ENCODE peak calls at places on chromosomes 3 and 15, in four cellular contexts. R, C, L and M are unnamed samples. For H3K4me1 and H3K27me3, the result is how much of the 10 kb centered on the place peaks cover.

GRCh38 chr3:37542286-37542685 is 319.4 kb upstream of the CTDSPL start:
- DNase-seq in R (no peak), C (no peak), L (no peak), M (no peak)

GRCh38 chr3:46508850-46509591 is 11.2 kb downstream of the RTP3 start:
- DNase-seq in R (no peak), L (no peak), C (no peak), M (no peak)

GRCh38 chr3:185935465-185936263 is 2.1 kb downstream of the TRA2B start:
- DNase-seq in C (no peak), L (no peak), R (no peak), M (no peak)

GRCh38 chr15:71218272-71218805 is 103.1 kb downstream of the THSD4 start:
- DNase-seq in R (no peak), C (peak), L (no peak), M (no peak)

GRCh38 chr3:22450785-22451400 is 699.9 kb upstream of the ZNF385D start:
- DNase-seq in R (no peak), L (no peak), C (peak), M (no peak)

GRCh38 chr3:41169038-41169437 is 30.3 kb upstream of the CTNNB1 start:
- DNase-seq in L (no peak), C (no peak), R (no peak), M (no peak)

GRCh38 chr3:185813691-185814215 is 11.1 kb downstream of the IGF2BP2 start:
- DNase-seq in C (peak), L (no peak), R (no peak), M (no peak)

GRCh38 chr3:112413074-112413473 is 80.1 kb downstream of the CD200 start:
- DNase-seq in L (no peak), C (no peak), R (no peak), M (no peak)

GRCh38 chr15:56892651-56893348 is 25.6 kb upstream of the TCF12 start:
- DNase-seq in C (no peak), R (no peak), L (no peak), M (no peak)

GRCh38 chr3:42144209-42144608 is 53.1 kb downstream of the TRAK1 start:
- DNase-seq in L (no peak), C (no peak), R (no peak), M (no peak)

GRCh38 chr15:101060576-101061551 is 141.7 kb downstream of the LRRK1 start:
- DNase-seq in R (peak), C (no peak), L (no peak), M (no peak)

GRCh38 chr3:139477710-139478640 is 1.7 kb upstream of the RBP2 start:
- DNase-seq in C (no peak), L (no peak), R (no peak), M (no peak)

DNA sequence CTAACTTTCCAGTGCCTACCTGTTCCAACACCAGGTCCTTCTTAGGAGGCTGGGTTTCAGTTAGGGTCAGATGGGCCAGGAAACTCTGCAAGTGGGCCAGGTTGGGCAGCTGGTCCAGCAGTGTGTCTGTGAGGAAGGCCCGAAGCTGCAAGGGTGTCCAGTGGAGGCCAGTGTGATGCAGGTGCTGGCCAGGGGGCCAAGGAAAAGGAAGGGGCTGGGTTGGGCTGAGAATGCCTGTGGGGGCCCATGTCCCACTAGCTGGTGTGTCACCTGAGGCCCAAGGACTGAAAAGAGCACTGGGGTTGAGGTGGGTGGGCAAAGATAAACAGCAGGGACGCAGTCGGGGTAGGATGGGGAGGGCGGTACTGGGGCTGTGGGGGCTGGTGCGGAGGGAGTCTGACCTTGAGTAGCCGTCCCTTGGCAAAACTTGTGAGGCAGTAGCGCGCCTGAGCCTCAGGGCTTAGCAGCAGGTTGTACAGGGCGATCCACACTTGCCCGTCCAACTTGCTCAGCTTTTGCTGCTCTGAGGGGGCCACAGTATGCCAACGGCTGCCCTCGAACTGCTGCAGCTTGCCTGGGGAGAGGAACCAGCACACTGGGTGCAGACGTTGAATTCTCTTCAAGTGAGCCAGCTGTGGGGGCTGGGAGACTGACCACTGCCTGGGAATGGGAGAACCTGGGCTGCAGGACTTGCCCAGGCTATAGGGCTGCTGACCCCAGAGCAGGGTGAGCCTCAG is 1.5 kb upstream of the RASSF1 start:
- DNase-seq in L (no peak), R (no peak), C (no peak), M (no peak)
- H3K4me1 ChIP-seq in L (under half), R (half or more), C (under half), M (under half)

GRCh38 chr3:170589113-170589512 is 3.2 kb upstream of the SLC7A14 start:
- DNase-seq in R (no peak), L (no peak), C (no peak), M (no peak)
- H3K27me3 ChIP-seq in R (under half), L (half or more), C (under half), M (under half)

GRCh38 chr3:136752046-136752326 is 192 bp downstream of the STAG1 start:
- DNase-seq in R (no peak), C (no peak), L (no peak), M (no peak)

GRCh38 chr3:136750209-136750921 is 1.8 kb downstream of the STAG1 start:
- DNase-seq in L (no peak), C (peak), R (no peak), M (no peak)

GRCh38 chr3:136751259-136752045 is 726 bp downstream of the STAG1 start:
- DNase-seq in L (peak), C (peak), R (peak), M (peak)

GRCh38 chr3:136752327-136753111 is at the start of gene STAG1:
- DNase-seq in C (peak), L (peak), R (peak), M (peak)

GRCh38 chr3:136750922-136751258 is 1.3 kb downstream of the STAG1 start:
- DNase-seq in R (no peak), L (no peak), C (peak), M (no peak)
- H3K4me1 ChIP-seq in R (under half), L (under half), C (under half), M (under half)

GRCh38 chr15:81378438-81378837 is 4.4 kb upstream of the TMC3 start:
- DNase-seq in L (no peak), R (no peak), C (no peak), M (no peak)
- H3K27me3 ChIP-seq in L (under half), R (under half), C (under half), M (under half)

GRCh38 chr3:24450142-24450932 is 44.3 kb downstream of the THRB start:
- DNase-seq in L (no peak), C (peak), R (no peak), M (no peak)

GRCh38 chr3:24446032-24446431 is 48.6 kb downstream of the THRB start:
- DNase-seq in C (no peak), R (no peak), L (no peak), M (no peak)

GRCh38 chr3:24451461-24452099 is 43.1 kb downstream of the THRB start:
- DNase-seq in C (peak), L (no peak), R (no peak), M (no peak)

GRCh38 chr3:24447836-24448235 is 46.8 kb downstream of the THRB start:
- DNase-seq in C (no peak), L (no peak), R (no peak), M (no peak)
- H3K4me1 ChIP-seq in C (under half), L (under half), R (under half), M (under half)

GRCh38 chr3:184233127-184233843 is 3.9 kb downstream of the VWA5B2 start:
- DNase-seq in R (no peak), L (no peak), C (no peak), M (no peak)

GRCh38 chr3:184234671-184235380 is 5.4 kb downstream of the VWA5B2 start:
- DNase-seq in C (no peak), R (no peak), L (no peak), M (no peak)

GRCh38 chr3:184235381-184236032 is 6.1 kb downstream of the VWA5B2 start:
- DNase-seq in L (no peak), R (no peak), C (no peak), M (no peak)

GRCh38 chr3:184236033-184236410 is 6.6 kb downstream of the VWA5B2 start:
- DNase-seq in R (no peak), L (no peak), C (no peak), M (no peak)

GRCh38 chr3:184234224-184234623 is 4.8 kb downstream of the VWA5B2 start:
- DNase-seq in R (no peak), L (no peak), C (peak), M (no peak)
- H3K27me3 ChIP-seq in R (under half), L (half or more), C (under half), M (under half)